ENCODE peak calls at places on chromosomes 5 and 9, in seven cellular contexts. N is astrocyte of the spinal cord, W is mesothelial cell of epicardium, G is upper lobe of right lung, I is AG09319, U is kidney, L is A549. K is an unnamed sample.

GRCh38 chr9:137672907-137673791 is 54.3 kb downstream of the EHMT1 start:
- DNase-seq in L (peak), I (peak), N (peak), G (peak), W (no peak), U (no peak), K (peak)

GRCh38 chr9:70581214-70581966 is 166.9 kb upstream of the KLF9 start:
- DNase-seq in L (no peak), W (no peak), U (no peak), I (no peak), N (no peak), G (no peak), K (no peak)

GRCh38 chr5:43315262-43315661 is 2.0 kb upstream of the HMGCS1 start:
- DNase-seq in N (no peak), W (no peak), I (no peak), G (no peak), L (peak), U (no peak), K (peak)

GRCh38 chr9:5820425-5820824 is 12.5 kb downstream of the ERMP1 start:
- DNase-seq in I (no peak), L (no peak), U (no peak), G (no peak), N (no peak), W (no peak), K (no peak)

GRCh38 chr9:122213589-122214413 is 15.0 kb downstream of the LHX6 start:
- DNase-seq in L (peak), I (no peak), W (peak), N (no peak), G (peak), U (peak), K (no peak)

GRCh38 chr9:35660966-35661413 is 2.9 kb downstream of the CCDC107 start:
- DNase-seq in L (no peak), N (peak), W (no peak), U (no peak), I (no peak), G (no peak), K (no peak)

GRCh38 chr5:79560774-79561524 is 47.0 kb upstream of the HOMER1 start:
- DNase-seq in N (peak), G (no peak), U (no peak), L (no peak), W (no peak), I (no peak), K (peak)

GRCh38 chr9:4937436-4937835 is 47.6 kb upstream of the JAK2 start:
- DNase-seq in L (no peak), U (no peak), W (no peak), G (no peak), I (no peak), N (no peak), K (no peak)

GRCh38 chr5:88666761-88667186 is 216.2 kb downstream of the MEF2C start:
- DNase-seq in G (no peak), U (no peak), N (peak), I (no peak), L (no peak), W (no peak), K (no peak)

GRCh38 chr9:133677126-133678010 is 41.2 kb downstream of the DBH start:
- DNase-seq in I (no peak), L (no peak), W (no peak), N (no peak), U (peak), G (no peak), K (no peak)

GRCh38 chr9:134403292-134403681 is 77.0 kb downstream of the RXRA start:
- DNase-seq in I (no peak), W (no peak), G (no peak), U (no peak), N (no peak), L (no peak), K (no peak)

GRCh38 chr5:7881091-7881490 is 12.1 kb downstream of the MTRR start:
- DNase-seq in I (no peak), G (no peak), L (no peak), U (no peak), N (no peak), W (no peak), K (no peak)

GRCh38 chr9:136337416-136338395 is 10.4 kb downstream of the GPSM1 start:
- DNase-seq in I (no peak), G (no peak), N (no peak), U (no peak), W (no peak), L (no peak), K (no peak)

GRCh38 chr5:9358961-9359686 is 186.8 kb downstream of the SEMA5A start:
- DNase-seq in I (no peak), N (peak), W (no peak), U (no peak), G (no peak), L (no peak), K (peak)

GRCh38 chr5:140710899-140711552 is 10.8 kb downstream of the ZMAT2 start:
- DNase-seq in I (peak), N (peak), G (peak), W (peak), L (peak), U (peak), K (peak)

GRCh38 chr9:111038336-111039202 is at the start of gene LPAR1:
- DNase-seq in N (peak), W (peak), G (peak), U (peak), L (no peak), I (no peak), K (peak)

GRCh38 chr5:99104538-99105132 is 175.8 kb upstream of the CHD1 start:
- DNase-seq in N (peak), W (no peak), G (no peak), L (peak), U (no peak), I (peak), K (peak)

GRCh38 chr5:99102073-99102697 is 173.4 kb upstream of the CHD1 start:
- DNase-seq in L (no peak), U (no peak), I (no peak), W (no peak), N (no peak), G (no peak), K (no peak)

GRCh38 chr5:99099691-99100090 is 170.9 kb upstream of the CHD1 start:
- DNase-seq in L (no peak), G (no peak), I (no peak), U (no peak), N (no peak), W (no peak), K (no peak)

GRCh38 chr5:99105216-99105615 is 176.4 kb upstream of the CHD1 start:
- DNase-seq in U (no peak), I (no peak), G (no peak), W (no peak), L (no peak), N (peak), K (no peak)
- TF ChIP-seq CTCF in U (no peak), I (no peak), G (no peak), W (no peak), L (no peak), N (no peak), K (no peak)

GRCh38 chr5:174903333-174903732 is 179.0 kb downstream of the MSX2 start:
- DNase-seq in L (no peak), I (no peak), U (no peak), G (no peak), N (no peak), W (no peak), K (no peak)
- TF ChIP-seq CTCF in L (peak), I (no peak), U (no peak), G (no peak), N (no peak), W (no peak), K (no peak)

GRCh38 chr5:142982821-142983200 is 212.6 kb downstream of the ARHGAP26 start:
- DNase-seq in U (no peak), N (no peak), W (no peak), L (no peak), G (no peak), I (no peak), K (no peak)
- TF ChIP-seq CTCF in U (no peak), N (peak), W (no peak), L (no peak), G (peak), I (no peak), K (peak)

DNA sequence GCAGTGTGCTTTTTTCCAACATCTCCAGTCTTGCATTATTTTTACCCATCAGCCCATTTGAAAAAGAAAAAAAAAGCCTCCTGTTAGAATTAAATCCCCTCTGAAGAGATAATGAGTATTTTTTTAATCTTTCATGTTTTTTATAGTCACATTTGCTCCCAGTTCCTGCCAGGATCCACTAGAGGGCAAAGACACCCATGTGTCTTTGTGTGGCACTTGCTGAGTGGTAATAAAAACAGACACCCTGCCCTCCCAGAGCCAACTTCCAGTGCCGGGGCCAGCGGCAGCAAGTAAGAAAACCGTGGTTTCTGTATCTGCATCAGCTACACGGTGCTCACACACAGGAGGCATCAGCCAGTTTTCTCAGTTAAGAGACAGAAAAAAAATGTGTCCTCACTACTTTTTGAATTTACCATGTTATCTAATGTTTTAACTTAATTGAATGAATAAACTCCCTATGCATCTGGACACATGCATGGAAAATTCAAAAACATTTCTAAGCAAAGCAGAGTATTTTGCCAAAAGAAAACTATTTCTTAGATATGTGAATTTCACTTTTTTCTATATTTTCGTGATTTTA is 70.2 kb upstream of the PLEKHG4B start:
- DNase-seq in W (no peak), G (no peak), U (no peak), L (peak), N (peak), I (no peak), K (peak)
- TF ChIP-seq CTCF in W (no peak), G (no peak), U (peak), L (peak), N (peak), I (peak), K (peak)

GRCh38 chr9:114389612-114390368 is 2.0 kb upstream of the AKNA start:
- DNase-seq in U (no peak), L (no peak), G (no peak), N (no peak), I (no peak), W (no peak), K (no peak)
- TF ChIP-seq CTCF in U (no peak), L (no peak), G (no peak), N (no peak), I (no peak), W (no peak), K (peak)

DNA sequence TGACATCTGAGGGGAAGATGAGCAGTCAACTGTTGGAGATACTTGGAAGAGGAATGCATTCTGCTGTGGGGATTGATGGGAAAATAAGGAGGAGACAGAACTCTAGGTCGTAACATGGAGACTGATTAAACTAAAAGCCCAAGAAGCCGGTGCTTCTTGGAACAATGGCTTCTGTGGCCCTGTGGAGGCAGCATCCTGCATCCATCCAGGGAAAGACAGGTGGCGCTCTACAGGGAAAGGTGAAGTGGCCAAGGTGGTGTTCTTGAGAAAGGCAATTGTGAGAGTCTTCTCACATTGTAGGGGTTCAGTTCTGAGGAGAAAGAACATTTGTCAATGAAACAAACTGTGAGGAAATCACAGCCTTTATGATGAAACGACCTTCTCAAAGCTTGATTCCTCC is 31.2 kb downstream of the ZFAND5 start:
- DNase-seq in W (no peak), L (no peak), G (no peak), I (no peak), N (no peak), U (no peak), K (no peak)
- TF ChIP-seq CTCF in W (no peak), L (peak), G (peak), I (no peak), N (no peak), U (no peak), K (peak)

GRCh38 chr5:129094924-129095797 is 612 bp downstream of the ISOC1 start:
- DNase-seq in U (peak), N (no peak), G (peak), L (peak), I (no peak), W (peak), K (no peak)
- TF ChIP-seq CTCF in U (no peak), N (no peak), G (peak), L (peak), I (no peak), W (no peak), K (no peak)

GRCh38 chr5:123700624-123701023 is 188.6 kb downstream of the CSNK1G3 start:
- DNase-seq in I (peak), G (no peak), N (peak), U (no peak), L (peak), W (no peak), K (peak)

GRCh38 chr5:123701511-123702200 is 189.7 kb downstream of the CSNK1G3 start:
- DNase-seq in I (no peak), U (no peak), N (no peak), W (no peak), L (no peak), G (no peak), K (no peak)

GRCh38 chr5:123708074-123708806 is 196.3 kb downstream of the CSNK1G3 start:
- DNase-seq in U (no peak), I (peak), W (no peak), L (no peak), N (peak), G (no peak), K (peak)

GRCh38 chr5:123709422-123709821 is 197.4 kb downstream of the CSNK1G3 start:
- DNase-seq in U (no peak), G (no peak), L (no peak), W (no peak), N (no peak), I (no peak), K (no peak)

DNA sequence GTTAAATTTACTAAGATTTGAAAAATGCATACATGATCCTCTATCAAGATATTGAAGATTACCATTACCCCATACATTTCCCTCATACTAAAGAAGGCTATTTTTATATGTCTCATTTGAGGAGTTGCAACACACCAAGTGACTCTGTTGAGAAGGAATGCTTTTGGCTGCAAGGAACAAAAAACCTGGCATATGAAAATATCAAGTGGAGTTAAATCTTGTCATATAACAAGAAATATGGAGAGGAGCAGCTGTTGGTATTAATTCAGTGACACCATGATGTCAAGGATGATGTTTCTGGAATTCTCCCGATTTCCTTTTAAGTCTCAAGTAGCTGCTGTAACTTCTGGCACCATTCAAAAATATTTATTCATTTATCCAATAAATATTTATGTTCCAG is 193.8 kb downstream of the CSNK1G3 start:
- DNase-seq in L (no peak), N (no peak), G (no peak), W (no peak), U (no peak), I (no peak), K (peak)
- TF ChIP-seq CTCF in L (no peak), N (no peak), G (no peak), W (no peak), U (no peak), I (no peak), K (no peak)

GRCh38 chr9:117461386-117461785 is 46.5 kb upstream of the ASTN2 start:
- DNase-seq in W (no peak), L (no peak), N (no peak), U (no peak), I (no peak), G (no peak), K (no peak)

GRCh38 chr9:117459941-117460340 is 45.1 kb upstream of the ASTN2 start:
- DNase-seq in L (no peak), I (no peak), U (no peak), N (no peak), W (no peak), G (no peak), K (no peak)

GRCh38 chr9:117464941-117465616 is 50.2 kb upstream of the ASTN2 start:
- DNase-seq in G (no peak), W (no peak), U (no peak), I (no peak), N (no peak), L (no peak), K (no peak)

GRCh38 chr9:117460743-117461142 is 45.9 kb upstream of the ASTN2 start:
- DNase-seq in G (no peak), U (no peak), I (no peak), W (no peak), L (no peak), N (no peak), K (no peak)

DNA sequence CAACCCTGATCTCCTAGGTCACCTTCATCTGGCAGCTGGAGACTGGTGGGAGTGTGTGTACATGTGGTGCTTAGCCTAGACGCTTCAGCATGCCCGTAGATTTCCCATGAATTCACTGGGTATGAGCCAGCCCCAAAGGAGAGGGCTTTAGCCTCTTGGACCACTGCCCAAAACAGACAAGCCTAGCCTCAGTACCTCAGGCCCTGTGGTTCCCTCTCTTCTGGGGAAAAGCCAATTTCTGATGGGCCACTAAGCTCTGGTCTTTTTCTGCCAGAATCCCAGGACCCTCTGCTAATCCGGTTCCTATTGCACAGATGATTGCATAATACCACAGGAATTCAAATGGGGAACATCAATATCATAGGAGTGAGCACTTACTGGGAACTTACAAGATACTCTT is 48.1 kb upstream of the ASTN2 start:
- DNase-seq in G (no peak), I (no peak), W (no peak), U (no peak), L (no peak), N (no peak), K (no peak)
- TF ChIP-seq CTCF in G (no peak), I (no peak), W (no peak), U (no peak), L (no peak), N (no peak), K (no peak)